ENCODE peak calls at places on chromosomes 11 and 22, in five cellular contexts. G is transverse colon; Q is stimulated activated CD4-positive, alpha-beta T cell treated with anti-CD3 and anti-CD28 coated beads, Interleukin-15, amount 100 ng/mL, for 48 hours; N is amniotic stem cell; F is type B pancreatic cell. A is an unnamed sample.

GRCh38 chr11:15523576-15523975 is 408.9 kb downstream of the INSC start:
- DNase-seq in G (no peak), Q (no peak), N (no peak), F (no peak), A (peak; percentile 51)

GRCh38 chr11:125210112-125210511 is 45.6 kb downstream of the PKNOX2 start:
- DNase-seq in G (no peak), Q (no peak), N (no peak), F (no peak), A (no peak)

GRCh38 chr11:65719887-65720236 is 736 bp downstream of the RNASEH2C start:
- DNase-seq in G (no peak), Q (peak; percentile 24), N (no peak), F (no peak), A (no peak)

GRCh38 chr22:43945632-43946390 is 9.4 kb upstream of the SAMM50 start:
- DNase-seq in G (peak; percentile 70), Q (peak; percentile 61), N (peak; percentile 35), F (no peak), A (peak; percentile 70)

GRCh38 chr11:11313426-11313825 is 39.6 kb downstream of the CSNK2A3 start:
- DNase-seq in G (no peak), Q (no peak), N (no peak), F (no peak), A (no peak)

GRCh38 chr11:120511116-120511803 is at the start of gene GRIK4:
- DNase-seq in G (peak; percentile 81), Q (peak; percentile 73), N (peak; percentile 41), F (peak; percentile 93), A (peak; percentile 74)

GRCh38 chr22:17232406-17232805 is 13.2 kb upstream of the ADA2 start:
- DNase-seq in G (no peak), Q (no peak), N (no peak), F (no peak), A (no peak)

GRCh38 chr22:45552580-45553332 is 50.1 kb downstream of the FBLN1 start:
- DNase-seq in G (peak; percentile 44), Q (no peak), N (peak; percentile 75), F (no peak), A (no peak)

GRCh38 chr11:114134870-114135269 is 75.4 kb downstream of the ZBTB16 start:
- DNase-seq in G (peak; percentile 18), Q (no peak), N (no peak), F (no peak), A (no peak)

GRCh38 chr11:120208777-120209176 is 2.1 kb upstream of the OAF start:
- DNase-seq in G (peak; percentile 62), Q (no peak), N (no peak), F (no peak), A (peak; percentile 72)

GRCh38 chr11:124583827-124584226 is 14.0 kb downstream of the OR8A1 start:
- DNase-seq in G (no peak), Q (no peak), N (no peak), F (no peak), A (peak; percentile 38)

GRCh38 chr11:63569570-63569969 is 6.4 kb upstream of the PLAAT2 start:
- DNase-seq in G (no peak), Q (no peak), N (no peak), F (no peak), A (no peak)

GRCh38 chr22:48256776-48257689 is 1494.6 kb downstream of the TBC1D22A start:
- DNase-seq in G (no peak), Q (no peak), N (no peak), F (no peak), A (no peak)

GRCh38 chr11:11481371-11481770 is 128.3 kb upstream of the CSNK2A3 start:
- DNase-seq in G (no peak), Q (no peak), N (no peak), F (no peak), A (no peak)

GRCh38 chr11:130598433-130598832 is 150.0 kb downstream of the ADAMTS15 start:
- DNase-seq in G (no peak), Q (no peak), N (no peak), F (no peak), A (no peak)